ENCODE peak calls at places on chromosome 12, in five cellular contexts. One of them, this sample, is unnamed. For H3K36me3, the result is how much of the 10 kb centered on the place peaks cover.

GRCh38 chr12:108297895-108298760 is 41.0 kb downstream of the CMKLR1 start:
- DNase-seq in left ventricle myocardium inferior: no peak
- DNase-seq in IMR-90: no peak
- DNase-seq in tibial artery: no peak
- DNase-seq in Karpas-422: no peak
- DNase-seq in this sample: no peak

GRCh38 chr12:51941011-51941561 is 10.4 kb upstream of the ACVR1B start:
- DNase-seq in left ventricle myocardium inferior: no peak
- DNase-seq in tibial artery: no peak
- DNase-seq in IMR-90: peak
- DNase-seq in Karpas-422: no peak
- DNase-seq in this sample: peak

GRCh38 chr12:109200825-109201495 is 84.6 kb downstream of the ACACB start:
- DNase-seq in tibial artery: no peak
- DNase-seq in Karpas-422: no peak
- DNase-seq in IMR-90: no peak
- DNase-seq in left ventricle myocardium inferior: no peak
- DNase-seq in this sample: no peak

GRCh38 chr12:11672833-11673232 is 23.4 kb downstream of the ETV6 start:
- DNase-seq in tibial artery: no peak
- DNase-seq in left ventricle myocardium inferior: no peak
- DNase-seq in Karpas-422: no peak
- DNase-seq in IMR-90: no peak
- DNase-seq in this sample: no peak

GRCh38 chr12:121224591-121224990 is 14.7 kb downstream of the P2RX4 start:
- DNase-seq in tibial artery: no peak
- DNase-seq in Karpas-422: no peak
- DNase-seq in IMR-90: no peak
- DNase-seq in left ventricle myocardium inferior: no peak
- DNase-seq in this sample: no peak

GRCh38 chr12:10726945-10727344 is 3.8 kb upstream of the YBX3 start:
- DNase-seq in IMR-90: no peak
- DNase-seq in tibial artery: no peak
- DNase-seq in left ventricle myocardium inferior: no peak
- DNase-seq in Karpas-422: no peak
- DNase-seq in this sample: no peak

GRCh38 chr12:100189241-100190012 is 11.2 kb upstream of the ACTR6 start:
- DNase-seq in tibial artery: no peak
- DNase-seq in IMR-90: no peak
- DNase-seq in Karpas-422: no peak
- DNase-seq in left ventricle myocardium inferior: no peak
- DNase-seq in this sample: peak

GRCh38 chr12:66388512-66388911 is 86.2 kb downstream of the HELB start:
- DNase-seq in IMR-90: no peak
- DNase-seq in tibial artery: no peak
- DNase-seq in left ventricle myocardium inferior: no peak
- DNase-seq in Karpas-422: no peak
- DNase-seq in this sample: no peak

GRCh38 chr12:118544569-118544968 is 168.2 kb downstream of the SUDS3 start:
- DNase-seq in left ventricle myocardium inferior: no peak
- DNase-seq in tibial artery: no peak
- DNase-seq in Karpas-422: no peak
- DNase-seq in IMR-90: peak
- DNase-seq in this sample: no peak

GRCh38 chr12:6307521-6307920 is 3.0 kb upstream of the PLEKHG6 start:
- DNase-seq in left ventricle myocardium inferior: no peak
- DNase-seq in IMR-90: no peak
- DNase-seq in Karpas-422: no peak
- DNase-seq in tibial artery: no peak
- DNase-seq in this sample: no peak

GRCh38 chr12:108982621-108983219 is 38.1 kb downstream of the SVOP start:
- DNase-seq in IMR-90: no peak
- DNase-seq in tibial artery: no peak
- DNase-seq in left ventricle myocardium inferior: no peak
- DNase-seq in Karpas-422: no peak
- DNase-seq in this sample: no peak

GRCh38 chr12:124129132-124129531 is 156.1 kb downstream of the ZNF664 start:
- DNase-seq in IMR-90: no peak
- DNase-seq in left ventricle myocardium inferior: no peak
- DNase-seq in Karpas-422: no peak
- DNase-seq in tibial artery: no peak
- DNase-seq in this sample: no peak

GRCh38 chr12:31682136-31682962 is 22.9 kb downstream of the ETFBKMT start:
- DNase-seq in tibial artery: peak
- DNase-seq in IMR-90: peak
- DNase-seq in Karpas-422: peak
- DNase-seq in left ventricle myocardium inferior: peak
- DNase-seq in this sample: no peak

GRCh38 chr12:9951026-9951652 is 19.0 kb upstream of the CLEC2A start:
- DNase-seq in Karpas-422: no peak
- DNase-seq in left ventricle myocardium inferior: no peak
- DNase-seq in tibial artery: no peak
- DNase-seq in IMR-90: no peak
- DNase-seq in this sample: no peak

GRCh38 chr12:124536613-124537012 is 30.8 kb downstream of the NCOR2 start:
- DNase-seq in tibial artery: no peak
- DNase-seq in left ventricle myocardium inferior: no peak
- DNase-seq in Karpas-422: no peak
- DNase-seq in IMR-90: peak
- DNase-seq in this sample: no peak

GRCh38 chr12:124916370-124917134 is 2.1 kb upstream of the UBC start:
- DNase-seq in tibial artery: peak
- DNase-seq in Karpas-422: peak
- DNase-seq in left ventricle myocardium inferior: peak
- DNase-seq in IMR-90: peak
- DNase-seq in this sample: peak

GRCh38 chr12:109027767-109028166 is 6.9 kb upstream of the SVOP start:
- DNase-seq in Karpas-422: no peak
- DNase-seq in IMR-90: peak
- DNase-seq in left ventricle myocardium inferior: no peak
- DNase-seq in tibial artery: no peak
- DNase-seq in this sample: no peak

GRCh38 chr12:83039413-83039812 is 352.7 kb downstream of the TMTC2 start:
- DNase-seq in tibial artery: no peak
- DNase-seq in left ventricle myocardium inferior: no peak
- DNase-seq in Karpas-422: no peak
- DNase-seq in IMR-90: no peak
- DNase-seq in this sample: no peak

GRCh38 chr12:73390256-73390655 is 1118.1 kb downstream of the TRHDE start:
- DNase-seq in tibial artery: no peak
- DNase-seq in left ventricle myocardium inferior: no peak
- DNase-seq in Karpas-422: no peak
- DNase-seq in IMR-90: no peak
- DNase-seq in this sample: no peak

GRCh38 chr12:26124491-26125450 is at the start of gene BHLHE41:
- DNase-seq in IMR-90: peak
- DNase-seq in Karpas-422: peak
- DNase-seq in left ventricle myocardium inferior: peak
- DNase-seq in tibial artery: peak
- DNase-seq in this sample: peak

GRCh38 chr12:92717202-92717601 is 14.4 kb downstream of the PLEKHG7 start:
- DNase-seq in left ventricle myocardium inferior: no peak
- DNase-seq in Karpas-422: peak
- DNase-seq in tibial artery: no peak
- DNase-seq in IMR-90: peak
- DNase-seq in this sample: no peak

GRCh38 chr12:28235017-28235416 is 44.8 kb downstream of the CCDC91 start:
- DNase-seq in IMR-90: no peak
- DNase-seq in tibial artery: no peak
- DNase-seq in Karpas-422: no peak
- DNase-seq in left ventricle myocardium inferior: no peak
- DNase-seq in this sample: no peak

GRCh38 chr12:91851741-91852477 is 293.7 kb downstream of the BTG1 start:
- DNase-seq in IMR-90: no peak
- DNase-seq in Karpas-422: no peak
- DNase-seq in tibial artery: no peak
- DNase-seq in left ventricle myocardium inferior: no peak
- DNase-seq in this sample: no peak

DNA sequence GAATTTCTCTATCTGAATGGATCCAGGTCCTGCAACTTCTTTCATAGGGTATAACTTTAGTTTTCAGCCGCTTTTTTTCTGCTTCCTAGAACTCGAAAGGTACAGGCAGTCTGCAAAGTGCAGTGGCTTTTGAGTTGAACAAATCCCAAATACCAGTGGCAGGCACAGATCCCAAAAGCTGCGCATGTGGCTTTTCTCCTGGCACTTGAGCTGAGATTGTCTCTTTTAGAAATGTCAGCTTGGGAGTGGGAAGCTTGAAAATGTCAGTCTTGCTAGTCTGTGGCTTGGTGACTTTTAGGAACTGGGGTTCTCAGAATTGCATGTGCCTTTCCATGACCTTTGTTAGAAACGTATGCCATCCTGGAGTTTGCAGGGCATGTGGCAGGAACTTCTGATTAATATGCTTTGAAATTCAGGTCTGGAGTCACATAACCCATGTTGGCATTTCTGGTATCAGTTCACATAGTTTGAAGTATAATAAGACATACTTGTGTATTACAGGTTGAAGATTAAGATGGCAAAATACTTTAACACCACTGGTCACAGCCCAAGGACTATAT is 182.1 kb downstream of the CHST11 start:
- DNase-seq in left ventricle myocardium inferior: no peak
- DNase-seq in tibial artery: no peak
- DNase-seq in IMR-90: no peak
- DNase-seq in Karpas-422: no peak
- DNase-seq in this sample: no peak
- H3K36me3 ChIP-seq in left ventricle myocardium inferior: under half
- H3K36me3 ChIP-seq in tibial artery: under half
- H3K36me3 ChIP-seq in IMR-90: under half
- H3K36me3 ChIP-seq in Karpas-422: under half
- H3K36me3 ChIP-seq in this sample: under half

DNA sequence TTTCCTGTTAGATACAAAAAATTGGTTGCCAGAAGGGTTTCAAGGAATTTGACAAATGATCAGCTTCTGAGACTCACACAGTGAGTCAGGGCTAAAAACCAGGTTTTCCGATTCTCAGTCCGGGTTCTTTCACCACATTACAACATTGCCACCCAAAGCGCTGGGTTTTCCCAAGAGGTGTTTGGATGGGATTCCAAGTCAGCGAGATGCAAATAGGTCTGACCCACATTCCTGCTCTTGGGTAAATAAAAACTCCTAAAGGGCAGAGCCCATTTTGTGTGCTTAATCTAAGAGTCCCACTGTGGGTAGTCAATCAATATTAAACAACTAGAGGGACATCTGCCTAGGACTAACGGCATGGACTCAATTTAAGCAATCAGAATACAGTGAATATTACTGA is 5.4 kb upstream of the RIC8B start:
- DNase-seq in tibial artery: no peak
- DNase-seq in IMR-90: peak
- DNase-seq in left ventricle myocardium inferior: no peak
- DNase-seq in Karpas-422: no peak
- DNase-seq in this sample: no peak
- H3K4me3 ChIP-seq in tibial artery: no peak
- H3K4me3 ChIP-seq in IMR-90: no peak
- H3K4me3 ChIP-seq in left ventricle myocardium inferior: no peak
- H3K4me3 ChIP-seq in Karpas-422: no peak
- H3K4me3 ChIP-seq in this sample: no peak

GRCh38 chr12:132065203-132065602 is 78.9 kb downstream of the DDX51 start:
- DNase-seq in Karpas-422: no peak
- DNase-seq in left ventricle myocardium inferior: no peak
- DNase-seq in IMR-90: no peak
- DNase-seq in tibial artery: no peak
- DNase-seq in this sample: no peak

GRCh38 chr12:132066749-132067148 is 77.4 kb downstream of the DDX51 start:
- DNase-seq in left ventricle myocardium inferior: no peak
- DNase-seq in IMR-90: no peak
- DNase-seq in tibial artery: no peak
- DNase-seq in Karpas-422: no peak
- DNase-seq in this sample: no peak

GRCh38 chr12:132067182-132067581 is 76.9 kb downstream of the DDX51 start:
- DNase-seq in left ventricle myocardium inferior: no peak
- DNase-seq in IMR-90: peak
- DNase-seq in Karpas-422: no peak
- DNase-seq in tibial artery: no peak
- DNase-seq in this sample: no peak

GRCh38 chr12:132065609-132066344 is 78.3 kb downstream of the DDX51 start:
- DNase-seq in left ventricle myocardium inferior: no peak
- DNase-seq in IMR-90: no peak
- DNase-seq in tibial artery: no peak
- DNase-seq in Karpas-422: no peak
- DNase-seq in this sample: no peak

DNA sequence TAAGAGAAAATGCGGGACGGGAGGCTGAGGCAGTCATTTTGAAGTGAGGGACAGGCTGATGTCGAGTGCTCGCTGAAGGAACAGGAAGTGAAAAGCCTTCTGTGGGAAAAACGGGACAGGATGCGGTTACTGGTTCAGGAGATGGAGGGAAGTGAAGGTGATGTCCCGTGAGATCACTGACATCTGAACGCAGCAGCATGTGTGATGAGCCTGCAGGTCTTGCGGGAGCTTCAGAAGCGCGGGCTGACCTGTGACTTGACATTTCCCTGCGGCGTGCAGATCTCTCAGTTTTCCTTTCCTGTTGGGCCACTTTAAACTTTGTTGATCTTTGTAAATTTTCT is 77.8 kb downstream of the DDX51 start:
- DNase-seq in IMR-90: no peak
- DNase-seq in Karpas-422: peak
- DNase-seq in tibial artery: no peak
- DNase-seq in left ventricle myocardium inferior: no peak
- DNase-seq in this sample: no peak
- H3K36me3 ChIP-seq in IMR-90: half or more
- H3K36me3 ChIP-seq in Karpas-422: under half
- H3K36me3 ChIP-seq in tibial artery: half or more
- H3K36me3 ChIP-seq in left ventricle myocardium inferior: half or more
- H3K36me3 ChIP-seq in this sample: half or more

GRCh38 chr12:46401703-46402102 is 29.1 kb upstream of the SLC38A2 start:
- DNase-seq in tibial artery: peak
- DNase-seq in left ventricle myocardium inferior: peak
- DNase-seq in Karpas-422: no peak
- DNase-seq in IMR-90: peak
- DNase-seq in this sample: no peak
- H3K4me3 ChIP-seq in tibial artery: no peak
- H3K4me3 ChIP-seq in left ventricle myocardium inferior: no peak
- H3K4me3 ChIP-seq in Karpas-422: no peak
- H3K4me3 ChIP-seq in IMR-90: no peak
- H3K4me3 ChIP-seq in this sample: no peak

GRCh38 chr12:115308918-115309317 is 624.9 kb upstream of the TBX3 start:
- DNase-seq in IMR-90: no peak
- DNase-seq in tibial artery: no peak
- DNase-seq in Karpas-422: no peak
- DNase-seq in left ventricle myocardium inferior: no peak
- DNase-seq in this sample: no peak

GRCh38 chr12:115313929-115314328 is 630.0 kb upstream of the TBX3 start:
- DNase-seq in IMR-90: peak
- DNase-seq in Karpas-422: no peak
- DNase-seq in left ventricle myocardium inferior: no peak
- DNase-seq in tibial artery: no peak
- DNase-seq in this sample: no peak

GRCh38 chr12:115312901-115313300 is 628.9 kb upstream of the TBX3 start:
- DNase-seq in Karpas-422: no peak
- DNase-seq in left ventricle myocardium inferior: no peak
- DNase-seq in tibial artery: no peak
- DNase-seq in IMR-90: no peak
- DNase-seq in this sample: no peak
- H3K36me3 ChIP-seq in Karpas-422: under half
- H3K36me3 ChIP-seq in left ventricle myocardium inferior: under half
- H3K36me3 ChIP-seq in tibial artery: under half
- H3K36me3 ChIP-seq in IMR-90: under half
- H3K36me3 ChIP-seq in this sample: under half

GRCh38 chr12:53999596-54000104 is 311 bp upstream of the HOXC9 start:
- DNase-seq in left ventricle myocardium inferior: no peak
- DNase-seq in Karpas-422: no peak
- DNase-seq in IMR-90: peak
- DNase-seq in tibial artery: peak
- DNase-seq in this sample: no peak
- H3K4me3 ChIP-seq in left ventricle myocardium inferior: peak
- H3K4me3 ChIP-seq in Karpas-422: no peak
- H3K4me3 ChIP-seq in IMR-90: no peak
- H3K4me3 ChIP-seq in tibial artery: peak
- H3K4me3 ChIP-seq in this sample: no peak

GRCh38 chr12:110339184-110339952 is 58.3 kb downstream of the ATP2A2 start:
- DNase-seq in Karpas-422: no peak
- DNase-seq in tibial artery: no peak
- DNase-seq in left ventricle myocardium inferior: no peak
- DNase-seq in IMR-90: no peak
- DNase-seq in this sample: no peak
- H3K36me3 ChIP-seq in Karpas-422: half or more
- H3K36me3 ChIP-seq in tibial artery: half or more
- H3K36me3 ChIP-seq in left ventricle myocardium inferior: half or more
- H3K36me3 ChIP-seq in IMR-90: half or more
- H3K36me3 ChIP-seq in this sample: half or more